ENCODE peak calls at places on chromosomes 4 and X, in four cellular contexts. One of them, this sample, is unnamed.

GRCh38 chr4:175435437-175435836 is 376.6 kb downstream of the GPM6A start:
- DNase-seq in omental fat pad: no peak
- DNase-seq in MCF 10A: no peak
- DNase-seq in CD8-positive, alpha-beta memory T cell: no peak
- DNase-seq in this sample: no peak

GRCh38 chr4:151260526-151260925 is 16.4 kb upstream of the PRSS48 start:
- DNase-seq in omental fat pad: no peak
- DNase-seq in MCF 10A: peak
- DNase-seq in CD8-positive, alpha-beta memory T cell: no peak
- DNase-seq in this sample: no peak

GRCh38 chr4:102715057-102715456 is 45.7 kb downstream of the MANBA start:
- DNase-seq in omental fat pad: no peak
- DNase-seq in MCF 10A: no peak
- DNase-seq in CD8-positive, alpha-beta memory T cell: no peak
- DNase-seq in this sample: no peak

GRCh38 chr4:53899544-53900274 is 164.7 kb downstream of the CHIC2 start:
- DNase-seq in omental fat pad: no peak
- DNase-seq in MCF 10A: no peak
- DNase-seq in CD8-positive, alpha-beta memory T cell: no peak
- DNase-seq in this sample: no peak

GRCh38 chr4:168932138-168932537 is 77.9 kb downstream of the CBR4 start:
- DNase-seq in omental fat pad: no peak
- DNase-seq in MCF 10A: no peak
- DNase-seq in CD8-positive, alpha-beta memory T cell: no peak
- DNase-seq in this sample: no peak

GRCh38 chr4:4289575-4289929 is 402 bp downstream of the LYAR start:
- DNase-seq in omental fat pad: no peak
- DNase-seq in MCF 10A: peak
- DNase-seq in CD8-positive, alpha-beta memory T cell: no peak
- DNase-seq in this sample: no peak

GRCh38 chr4:24063771-24064170 is 173.9 kb upstream of the PPARGC1A start:
- DNase-seq in omental fat pad: no peak
- DNase-seq in MCF 10A: no peak
- DNase-seq in CD8-positive, alpha-beta memory T cell: no peak
- DNase-seq in this sample: no peak

GRCh38 chr4:8267077-8267476 is 2.5 kb upstream of the HTRA3 start:
- DNase-seq in omental fat pad: peak
- DNase-seq in MCF 10A: peak
- DNase-seq in CD8-positive, alpha-beta memory T cell: no peak
- DNase-seq in this sample: no peak

GRCh38 chr4:15963001-15963451 is at the start of gene FGFBP2:
- DNase-seq in omental fat pad: no peak
- DNase-seq in MCF 10A: peak
- DNase-seq in CD8-positive, alpha-beta memory T cell: peak
- DNase-seq in this sample: no peak

GRCh38 chrX:46488712-46489111 is 56.5 kb downstream of the ZNF674 start:
- DNase-seq in omental fat pad: no peak
- DNase-seq in MCF 10A: no peak
- DNase-seq in CD8-positive, alpha-beta memory T cell: no peak
- DNase-seq in this sample: no peak